ENCODE peak calls at places on chromosomes 4 and X, in four cellular contexts. F is GM12878, S is A549, L is K562. P is an unnamed sample.
A peak's percentile ranks its signal among the peaks of the same experiment; 100 is the strongest.

GRCh38 chrX:24282381-24283121 is 31.3 kb downstream of the SUPT20HL2 start:
- DNase-seq in F (no peak), L (no peak), S (no peak), P (peak; percentile 31)

GRCh38 chr4:160318567-160319220 is 1215.8 kb downstream of the RAPGEF2 start:
- DNase-seq in S (no peak), F (no peak), L (no peak), P (no peak)

GRCh38 chr4:155769092-155769491 is 10.3 kb downstream of the GUCY1B1 start:
- DNase-seq in F (no peak), L (no peak), S (no peak), P (peak; percentile 73)

GRCh38 chr4:77994194-77994721 is 62.9 kb upstream of the FRAS1 start:
- DNase-seq in L (peak; percentile 8), S (peak; percentile 13), F (no peak), P (peak; percentile 56)

GRCh38 chr4:75343333-75343732 is 170.9 kb downstream of the RCHY1 start:
- DNase-seq in F (no peak), L (no peak), S (no peak), P (no peak)

GRCh38 chrX:30910124-30910860 is 21.2 kb upstream of the TAB3 start:
- DNase-seq in S (no peak), F (no peak), L (peak; percentile 24), P (peak; percentile 42)

GRCh38 chrX:49079489-49080428 is at the start of gene WDR45:
- DNase-seq in L (peak; percentile 83), S (peak; percentile 89), F (peak; percentile 8), P (peak; percentile 63)

GRCh38 chr4:180751009-180751408 is 1492.2 kb upstream of the TENM3 start:
- DNase-seq in F (no peak), L (no peak), S (no peak), P (peak; percentile 81)

GRCh38 chr4:3283916-3284315 is 8.9 kb upstream of the RGS12 start:
- DNase-seq in L (no peak), S (no peak), F (no peak), P (no peak)

GRCh38 chr4:73257242-73257994 is 1.2 kb downstream of the ANKRD17 start:
- DNase-seq in F (no peak), L (peak; percentile 26), S (peak; percentile 35), P (peak; percentile 85)

GRCh38 chrX:32155044-32155638 is 1056.2 kb downstream of the DMD start:
- DNase-seq in S (no peak), F (no peak), L (no peak), P (no peak)

GRCh38 chr4:75057369-75057768 is 124.5 kb downstream of the PARM1 start:
- DNase-seq in S (no peak), F (no peak), L (no peak), P (no peak)

GRCh38 chrX:99301990-99302389 is 1108.1 kb downstream of the PCDH19 start:
- DNase-seq in F (no peak), S (no peak), L (no peak), P (no peak)

GRCh38 chr4:85756938-85757337 is 282.0 kb downstream of the ARHGAP24 start:
- DNase-seq in F (no peak), S (no peak), L (peak; percentile 8), P (peak; percentile 62)

GRCh38 chr4:74109894-74110605 is 11.1 kb upstream of the CXCL2 start:
- DNase-seq in L (no peak), F (no peak), S (peak; percentile 33), P (peak; percentile 93)

GRCh38 chr4:81314897-81315470 is 100.0 kb upstream of the PRKG2 start:
- DNase-seq in S (no peak), L (no peak), F (no peak), P (peak; percentile 80)

GRCh38 chrX:120365320-120365719 is 3.4 kb downstream of the ATP1B4 start:
- DNase-seq in S (no peak), L (peak; percentile 32), F (no peak), P (no peak)

GRCh38 chr4:38856524-38857337 is at the start of gene TLR6:
- DNase-seq in F (peak; percentile 91), L (peak; percentile 53), S (no peak), P (peak; percentile 68)

GRCh38 chr4:113996599-113997177 is 17.2 kb upstream of the ARSJ start:
- DNase-seq in L (no peak), F (no peak), S (no peak), P (peak; percentile 64)

GRCh38 chr4:85607624-85608023 is 132.7 kb downstream of the ARHGAP24 start:
- DNase-seq in F (peak; percentile 54), S (no peak), L (no peak), P (no peak)

GRCh38 chrX:102546818-102547493 is 30.4 kb upstream of the TMSB15A start:
- DNase-seq in F (no peak), S (no peak), L (no peak), P (no peak)

GRCh38 chr4:109820563-109820962 is 5.0 kb downstream of the GAR1 start:
- DNase-seq in L (no peak), F (no peak), S (no peak), P (no peak)

GRCh38 chr4:101197350-101197749 is 150.0 kb downstream of the PPP3CA start:
- DNase-seq in S (no peak), L (no peak), F (no peak), P (no peak)

GRCh38 chr4:124640037-124640730 is 72.3 kb downstream of the ANKRD50 start:
- DNase-seq in L (no peak), F (no peak), S (peak; percentile 1), P (peak; percentile 90)

GRCh38 chr4:26323807-26324206 is 3.0 kb downstream of the RBPJ start:
- DNase-seq in L (no peak), F (no peak), S (no peak), P (peak; percentile 68)

GRCh38 chr4:99790796-99791617 is 25.6 kb upstream of the DAPP1 start:
- DNase-seq in L (no peak), F (no peak), S (no peak), P (no peak)

DNA sequence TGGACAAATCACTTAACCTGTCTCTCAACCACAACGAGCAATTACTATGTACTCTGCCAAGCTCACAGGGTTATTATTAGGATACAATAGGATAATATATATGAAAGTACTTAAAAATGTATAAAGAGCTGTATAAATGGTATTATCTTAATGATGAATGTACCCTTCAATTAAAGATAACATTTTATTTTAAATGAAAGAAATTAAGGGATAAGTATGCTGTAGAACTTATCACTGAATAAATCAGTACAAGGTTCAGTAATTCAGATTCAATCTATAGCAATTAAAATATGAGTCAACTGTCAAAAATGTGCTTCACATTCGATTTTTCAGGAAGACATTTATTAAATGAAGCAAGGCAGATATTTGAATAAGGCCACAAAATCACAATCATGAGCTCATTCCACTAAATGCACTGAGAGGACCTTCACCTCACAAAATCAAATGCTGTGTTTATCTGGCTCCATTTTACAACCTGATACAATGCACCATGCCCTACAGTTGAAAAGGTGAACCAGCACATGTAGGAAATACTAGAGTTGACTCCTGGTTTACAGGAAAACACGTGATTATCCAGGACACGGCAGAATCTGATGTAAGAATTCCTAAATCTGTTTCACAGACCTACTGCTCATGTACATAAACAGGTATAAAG is 4.4 kb downstream of the LRCH2 start:
- DNase-seq in L (no peak), F (no peak), S (no peak), P (no peak)
- TF ChIP-seq ELK1 in L (no peak), F (no peak), S (no peak), P (no peak)

GRCh38 chr4:166622425-166622977 is 611.8 kb downstream of the SPOCK3 start:
- DNase-seq in F (no peak), S (no peak), L (no peak), P (no peak)
- TF ChIP-seq ELK1 in F (no peak), S (no peak), L (no peak), P (no peak)

GRCh38 chrX:17476411-17476810 is 101.4 kb downstream of the NHS start:
- DNase-seq in F (no peak), S (no peak), L (no peak), P (no peak)

GRCh38 chrX:17473021-17473420 is 98.0 kb downstream of the NHS start:
- DNase-seq in L (no peak), S (no peak), F (no peak), P (no peak)

GRCh38 chrX:17474892-17475291 is 99.9 kb downstream of the NHS start:
- DNase-seq in S (no peak), L (no peak), F (no peak), P (peak; percentile 55)

GRCh38 chrX:17472424-17472823 is 97.4 kb downstream of the NHS start:
- DNase-seq in F (no peak), L (no peak), S (no peak), P (no peak)

DNA sequence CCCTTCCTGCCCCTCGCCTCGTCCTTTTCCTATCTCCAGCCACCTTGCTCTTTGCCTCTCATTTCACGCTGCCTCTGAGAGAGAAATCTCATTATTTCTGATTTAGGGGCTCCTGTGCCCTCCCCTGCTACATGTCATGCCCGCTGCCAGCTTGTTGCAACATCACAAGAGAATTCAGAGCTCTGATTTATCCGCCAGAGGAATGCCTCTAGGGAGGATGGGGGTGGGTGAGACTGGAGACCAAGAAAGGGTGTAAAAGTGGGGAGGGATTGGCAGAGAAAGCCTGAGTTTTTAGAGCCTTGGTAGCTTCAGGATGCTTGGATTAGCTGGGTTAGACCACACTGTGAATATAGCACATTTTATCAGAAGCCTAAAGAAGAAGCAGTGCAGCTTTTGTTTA is 100.8 kb downstream of the NHS start:
- DNase-seq in F (no peak), L (no peak), S (no peak), P (no peak)
- TF ChIP-seq ELK1 in F (no peak), L (no peak), S (no peak), P (no peak)

DNA sequence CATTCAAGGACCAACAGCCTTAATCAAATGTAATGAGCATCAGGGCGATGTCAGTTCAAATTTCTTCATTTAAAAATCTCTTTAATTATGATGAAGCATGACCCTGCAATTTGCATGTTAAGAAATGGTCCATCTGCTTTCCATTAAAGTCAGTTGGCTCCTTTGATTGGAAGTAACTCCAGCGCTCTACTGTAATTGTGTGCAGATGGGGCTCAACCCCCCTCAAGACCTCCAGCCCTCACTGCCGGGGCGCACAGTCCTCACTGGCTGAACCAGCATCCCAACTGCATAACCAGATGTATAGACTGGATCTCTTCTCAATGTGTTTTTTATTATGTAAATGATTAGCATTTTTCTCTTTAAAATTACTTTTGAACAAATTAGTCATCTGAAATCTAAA is 126.9 kb downstream of the VCX3B start:
- DNase-seq in L (no peak), F (no peak), S (no peak), P (no peak)
- TF ChIP-seq ELK1 in L (no peak), F (no peak), S (no peak), P (no peak)

GRCh38 chr4:126328914-126329313 is 1014.2 kb downstream of the FAT4 start:
- DNase-seq in F (no peak), L (no peak), S (no peak), P (no peak)
- TF ChIP-seq ELK1 in F (no peak), L (no peak), S (no peak), P (no peak)